ENCODE peak calls at places on chromosomes 6 and 20, in four cellular contexts. I is ecto neural progenitor cell, Q is putamen, J is HFFc6. F is an unnamed sample.

GRCh38 chr6:138695193-138695592 is 78.4 kb upstream of the CCDC28A start:
- DNase-seq in I (no peak), J (no peak), Q (no peak), F (no peak)

GRCh38 chr6:91505199-91505598 is 918.3 kb upstream of the MAP3K7 start:
- DNase-seq in Q (no peak), I (no peak), J (no peak), F (no peak)

GRCh38 chr20:53220482-53221307 is 248.5 kb downstream of the TSHZ2 start:
- DNase-seq in J (no peak), Q (no peak), I (no peak), F (no peak)

GRCh38 chr20:2468581-2469407 is 1.8 kb downstream of the SNRPB start:
- DNase-seq in J (no peak), Q (no peak), I (no peak), F (no peak)

GRCh38 chr6:134436281-134436815 is 118.4 kb upstream of the SGK1 start:
- DNase-seq in Q (peak), I (no peak), J (peak), F (peak)

GRCh38 chr6:2688416-2689064 is 62.2 kb downstream of the MYLK4 start:
- DNase-seq in Q (no peak), J (peak), I (no peak), F (peak)

GRCh38 chr6:143299253-143300166 is 151.0 kb downstream of the ADAT2 start:
- DNase-seq in I (no peak), J (no peak), Q (no peak), F (no peak)

GRCh38 chr20:10670521-10671220 is 3.1 kb downstream of the JAG1 start:
- DNase-seq in Q (no peak), J (no peak), I (no peak), F (peak)

GRCh38 chr20:33667245-33668086 is 723 bp downstream of the ACTL10 start:
- DNase-seq in Q (peak), J (peak), I (peak), F (peak)

GRCh38 chr20:61765871-61766654 is 299.6 kb downstream of the TAF4 start:
- DNase-seq in Q (no peak), J (no peak), I (no peak), F (no peak)

GRCh38 chr6:22247916-22248482 is 48.8 kb downstream of the PRL start:
- DNase-seq in Q (no peak), J (no peak), I (no peak), F (peak)

GRCh38 chr6:17986656-17987575 is 519 bp downstream of the KIF13A start:
- DNase-seq in J (peak), I (peak), Q (peak), F (peak)

GRCh38 chr6:108947114-108947854 is 99.1 kb downstream of the ARMC2 start:
- DNase-seq in Q (no peak), I (no peak), J (peak), F (peak)

GRCh38 chr6:21053612-21054011 is 519.4 kb downstream of the CDKAL1 start:
- DNase-seq in I (no peak), J (no peak), Q (no peak), F (no peak)

GRCh38 chr20:36084897-36085617 is 69.5 kb upstream of the EPB41L1 start:
- DNase-seq in J (no peak), I (no peak), Q (no peak), F (peak)

GRCh38 chr6:38133932-38134703 is 314.6 kb downstream of the ZFAND3 start:
- DNase-seq in I (no peak), Q (no peak), J (no peak), F (no peak)

GRCh38 chr6:156880913-156881312 is 103.7 kb downstream of the ARID1B start:
- DNase-seq in I (no peak), J (no peak), Q (no peak), F (no peak)